ENCODE peak calls at places on chromosomes 1 and 21, in five cellular contexts. One of them, this sample, is unnamed.

GRCh38 chr1:78833491-78833890 is 173.0 kb downstream of the ADGRL4 start:
- DNase-seq in right cardiac atrium: no peak
- DNase-seq in T-helper 2 cell: no peak
- DNase-seq in astrocyte of the spinal cord: peak
- DNase-seq in upper lobe of right lung: no peak
- DNase-seq in this sample: no peak

GRCh38 chr1:34328281-34328680 is 151.6 kb downstream of the C1orf94 start:
- DNase-seq in astrocyte of the spinal cord: no peak
- DNase-seq in T-helper 2 cell: no peak
- DNase-seq in upper lobe of right lung: no peak
- DNase-seq in right cardiac atrium: no peak
- DNase-seq in this sample: no peak

GRCh38 chr1:176522310-176522846 is 59.4 kb downstream of the PAPPA2 start:
- DNase-seq in astrocyte of the spinal cord: no peak
- DNase-seq in T-helper 2 cell: no peak
- DNase-seq in upper lobe of right lung: no peak
- DNase-seq in right cardiac atrium: no peak
- DNase-seq in this sample: no peak

GRCh38 chr1:84888753-84889152 is 4.3 kb downstream of the LPAR3 start:
- DNase-seq in T-helper 2 cell: no peak
- DNase-seq in astrocyte of the spinal cord: no peak
- DNase-seq in upper lobe of right lung: no peak
- DNase-seq in right cardiac atrium: no peak
- DNase-seq in this sample: no peak

GRCh38 chr1:69814926-69815325 is 247.2 kb downstream of the LRRC7 start:
- DNase-seq in astrocyte of the spinal cord: no peak
- DNase-seq in T-helper 2 cell: no peak
- DNase-seq in right cardiac atrium: no peak
- DNase-seq in upper lobe of right lung: no peak
- DNase-seq in this sample: no peak

GRCh38 chr1:3610165-3610822 is 1.0 kb downstream of the MEGF6 start:
- DNase-seq in astrocyte of the spinal cord: no peak
- DNase-seq in T-helper 2 cell: no peak
- DNase-seq in right cardiac atrium: peak
- DNase-seq in upper lobe of right lung: no peak
- DNase-seq in this sample: no peak

GRCh38 chr1:67575861-67576260 is 109.1 kb upstream of the GADD45A start:
- DNase-seq in T-helper 2 cell: no peak
- DNase-seq in right cardiac atrium: no peak
- DNase-seq in astrocyte of the spinal cord: peak
- DNase-seq in upper lobe of right lung: no peak
- DNase-seq in this sample: no peak

GRCh38 chr1:24409535-24409934 is 4.0 kb downstream of the STPG1 start:
- DNase-seq in right cardiac atrium: no peak
- DNase-seq in upper lobe of right lung: no peak
- DNase-seq in astrocyte of the spinal cord: peak
- DNase-seq in T-helper 2 cell: no peak
- DNase-seq in this sample: no peak

GRCh38 chr1:44605904-44606615 is 68.2 kb downstream of the TMEM53 start:
- DNase-seq in T-helper 2 cell: no peak
- DNase-seq in astrocyte of the spinal cord: no peak
- DNase-seq in upper lobe of right lung: no peak
- DNase-seq in right cardiac atrium: no peak
- DNase-seq in this sample: no peak

GRCh38 chr1:227541129-227541528 is 22.2 kb upstream of the ZNF678 start:
- DNase-seq in astrocyte of the spinal cord: no peak
- DNase-seq in T-helper 2 cell: no peak
- DNase-seq in upper lobe of right lung: no peak
- DNase-seq in right cardiac atrium: peak
- DNase-seq in this sample: no peak

GRCh38 chr1:96772972-96773371 is 51.4 kb downstream of the PTBP2 start:
- DNase-seq in astrocyte of the spinal cord: no peak
- DNase-seq in right cardiac atrium: no peak
- DNase-seq in upper lobe of right lung: no peak
- DNase-seq in T-helper 2 cell: no peak
- DNase-seq in this sample: no peak

GRCh38 chr1:183147735-183148134 is 38.3 kb upstream of the LAMC2 start:
- DNase-seq in right cardiac atrium: no peak
- DNase-seq in T-helper 2 cell: no peak
- DNase-seq in astrocyte of the spinal cord: no peak
- DNase-seq in upper lobe of right lung: no peak
- DNase-seq in this sample: no peak

GRCh38 chr1:245418029-245418428 is 263.2 kb downstream of the KIF26B start:
- DNase-seq in upper lobe of right lung: no peak
- DNase-seq in T-helper 2 cell: no peak
- DNase-seq in right cardiac atrium: no peak
- DNase-seq in astrocyte of the spinal cord: no peak
- DNase-seq in this sample: no peak

GRCh38 chr1:212498243-212498642 is 65.5 kb downstream of the NENF start:
- DNase-seq in right cardiac atrium: no peak
- DNase-seq in upper lobe of right lung: no peak
- DNase-seq in T-helper 2 cell: no peak
- DNase-seq in astrocyte of the spinal cord: peak
- DNase-seq in this sample: no peak

GRCh38 chr1:6466023-6466422 is at the start of gene TNFRSF25:
- DNase-seq in upper lobe of right lung: no peak
- DNase-seq in T-helper 2 cell: peak
- DNase-seq in right cardiac atrium: no peak
- DNase-seq in astrocyte of the spinal cord: no peak
- DNase-seq in this sample: no peak

GRCh38 chr1:44811714-44812151 is 3.4 kb downstream of the BTBD19 start:
- DNase-seq in T-helper 2 cell: no peak
- DNase-seq in right cardiac atrium: peak
- DNase-seq in upper lobe of right lung: peak
- DNase-seq in astrocyte of the spinal cord: peak
- DNase-seq in this sample: no peak

GRCh38 chr1:23403735-23404486 is 20.6 kb downstream of the TCEA3 start:
- DNase-seq in T-helper 2 cell: peak
- DNase-seq in astrocyte of the spinal cord: peak
- DNase-seq in right cardiac atrium: peak
- DNase-seq in upper lobe of right lung: peak
- DNase-seq in this sample: peak

GRCh38 chr1:59477286-59477685 is 180.4 kb downstream of the FGGY start:
- DNase-seq in astrocyte of the spinal cord: peak
- DNase-seq in right cardiac atrium: no peak
- DNase-seq in upper lobe of right lung: no peak
- DNase-seq in T-helper 2 cell: no peak
- DNase-seq in this sample: no peak

GRCh38 chr1:200671235-200671786 is 1.6 kb upstream of the DDX59 start:
- DNase-seq in T-helper 2 cell: no peak
- DNase-seq in right cardiac atrium: no peak
- DNase-seq in upper lobe of right lung: no peak
- DNase-seq in astrocyte of the spinal cord: no peak
- DNase-seq in this sample: no peak

GRCh38 chr1:234433563-234434285 is 45.3 kb downstream of the TARBP1 start:
- DNase-seq in upper lobe of right lung: no peak
- DNase-seq in astrocyte of the spinal cord: peak
- DNase-seq in T-helper 2 cell: no peak
- DNase-seq in right cardiac atrium: no peak
- DNase-seq in this sample: no peak

GRCh38 chr1:230753191-230753585 is 6.0 kb downstream of the CAPN9 start:
- DNase-seq in right cardiac atrium: no peak
- DNase-seq in T-helper 2 cell: no peak
- DNase-seq in astrocyte of the spinal cord: no peak
- DNase-seq in upper lobe of right lung: no peak
- DNase-seq in this sample: no peak

GRCh38 chr1:116472431-116472961 is 98.3 kb downstream of the CD58 start:
- DNase-seq in right cardiac atrium: no peak
- DNase-seq in T-helper 2 cell: no peak
- DNase-seq in upper lobe of right lung: no peak
- DNase-seq in astrocyte of the spinal cord: peak
- DNase-seq in this sample: no peak

GRCh38 chr1:85579619-85580018 is 942 bp upstream of the CCN1 start:
- DNase-seq in right cardiac atrium: peak
- DNase-seq in astrocyte of the spinal cord: peak
- DNase-seq in T-helper 2 cell: no peak
- DNase-seq in upper lobe of right lung: no peak
- DNase-seq in this sample: no peak

GRCh38 chr1:923131-923990 is at the start of gene SAMD11:
- DNase-seq in right cardiac atrium: peak
- DNase-seq in T-helper 2 cell: peak
- DNase-seq in upper lobe of right lung: peak
- DNase-seq in astrocyte of the spinal cord: peak
- DNase-seq in this sample: peak

GRCh38 chr1:99535470-99536164 is 110.3 kb upstream of the PALMD start:
- DNase-seq in upper lobe of right lung: no peak
- DNase-seq in T-helper 2 cell: no peak
- DNase-seq in right cardiac atrium: no peak
- DNase-seq in astrocyte of the spinal cord: no peak
- DNase-seq in this sample: no peak

GRCh38 chr1:115246526-115246925 is 91.5 kb downstream of the NGF start:
- DNase-seq in T-helper 2 cell: no peak
- DNase-seq in right cardiac atrium: no peak
- DNase-seq in astrocyte of the spinal cord: peak
- DNase-seq in upper lobe of right lung: no peak
- DNase-seq in this sample: no peak

GRCh38 chr21:44065428-44065827 is 41.8 kb upstream of the PWP2 start:
- DNase-seq in upper lobe of right lung: no peak
- DNase-seq in right cardiac atrium: no peak
- DNase-seq in astrocyte of the spinal cord: no peak
- DNase-seq in T-helper 2 cell: peak
- DNase-seq in this sample: no peak

GRCh38 chr1:83769594-83770321 is 229.2 kb downstream of the TTLL7 start:
- DNase-seq in upper lobe of right lung: no peak
- DNase-seq in astrocyte of the spinal cord: no peak
- DNase-seq in right cardiac atrium: no peak
- DNase-seq in T-helper 2 cell: no peak
- DNase-seq in this sample: no peak

GRCh38 chr1:94757931-94758330 is 62.2 kb upstream of the SLC44A3 start:
- DNase-seq in upper lobe of right lung: no peak
- DNase-seq in right cardiac atrium: peak
- DNase-seq in T-helper 2 cell: no peak
- DNase-seq in astrocyte of the spinal cord: peak
- DNase-seq in this sample: no peak

This sample was measured in GOT3.